ENCODE peak calls at places on chromosome 22, in eight cellular contexts. C is Caco-2; X is choroid plexus epithelial cell; P is CD8-positive, alpha-beta T cell; Q is GM12865; K is thoracic aorta; R is AG04450; V is cardiac fibroblast. Z is an unnamed sample.

GRCh38 chr22:47656806-47657205 is 894.4 kb downstream of the TBC1D22A start:
- DNase-seq in X (no peak), R (no peak), C (no peak), K (no peak), Q (no peak), P (no peak), V (no peak), Z (no peak)

GRCh38 chr22:29258407-29259252 is 9.2 kb downstream of the RHBDD3 start:
- DNase-seq in P (no peak), R (no peak), V (no peak), Q (no peak), X (no peak), K (no peak), C (no peak), Z (no peak)

GRCh38 chr22:25062378-25063095 is 110.0 kb downstream of the KIAA1671 start:
- DNase-seq in R (no peak), K (no peak), V (no peak), P (peak; percentile 96), X (no peak), Q (no peak), C (no peak), Z (no peak)

GRCh38 chr22:26642465-26643367 is 14.7 kb upstream of the MIAT start:
- DNase-seq in V (no peak), Q (peak; percentile 65), X (peak; percentile 26), K (no peak), R (no peak), P (peak; percentile 76), C (no peak), Z (no peak)

GRCh38 chr22:34080501-34080900 is 160.2 kb upstream of the LARGE1 start:
- DNase-seq in P (no peak), R (no peak), V (no peak), Q (no peak), X (no peak), C (no peak), K (no peak), Z (peak; percentile 1)

GRCh38 chr22:17401728-17402127 is 32.5 kb downstream of the CECR2 start:
- DNase-seq in R (no peak), P (no peak), Q (no peak), C (no peak), V (no peak), K (no peak), X (no peak), Z (no peak)

GRCh38 chr22:29987143-29987542 is 93.1 kb upstream of the HORMAD2 start:
- DNase-seq in R (no peak), K (no peak), V (no peak), X (no peak), Q (peak; percentile 41), C (no peak), P (no peak), Z (no peak)

GRCh38 chr22:22908495-22908861 is 20.9 kb downstream of the IGLL5 start:
- DNase-seq in C (no peak), V (no peak), Q (no peak), P (no peak), K (no peak), R (no peak), X (no peak), Z (no peak)

GRCh38 chr22:22687638-22688500 is 43.5 kb downstream of the GGTLC2 start:
- DNase-seq in X (peak; percentile 84), R (peak; percentile 38), K (no peak), P (no peak), Q (peak; percentile 48), C (peak; percentile 58), V (peak; percentile 76), Z (peak; percentile 57)

GRCh38 chr22:17576475-17576874 is 13.2 kb downstream of the SLC25A18 start:
- DNase-seq in Q (no peak), P (no peak), X (peak; percentile 84), V (peak; percentile 89), C (no peak), R (no peak), K (no peak), Z (peak; percentile 99)

GRCh38 chr22:28341001-28341400 is 338.6 kb downstream of the TTC28 start:
- DNase-seq in V (peak; percentile 42), R (no peak), C (no peak), P (no peak), X (peak; percentile 6), K (no peak), Q (no peak), Z (peak; percentile 64)

GRCh38 chr22:24357547-24357946 is 69.9 kb upstream of the ADORA2A start:
- DNase-seq in V (no peak), R (no peak), K (no peak), Q (no peak), X (no peak), P (no peak), C (no peak), Z (no peak)

GRCh38 chr22:29574762-29575450 is 6.0 kb downstream of the NIPSNAP1 start:
- DNase-seq in C (peak; percentile 59), P (no peak), X (no peak), V (no peak), K (no peak), Q (no peak), R (no peak), Z (no peak)

GRCh38 chr22:23384899-23385298 is 195.2 kb downstream of the IGLL1 start:
- DNase-seq in V (no peak), X (no peak), P (no peak), R (no peak), C (no peak), K (no peak), Q (no peak), Z (no peak)

GRCh38 chr22:35312198-35313059 is 12.7 kb downstream of the TOM1 start:
- DNase-seq in P (no peak), C (peak; percentile 81), X (peak; percentile 24), Q (peak; percentile 58), V (peak; percentile 18), R (no peak), K (no peak), Z (peak; percentile 83)

GRCh38 chr22:47199261-47199948 is 437.0 kb downstream of the TBC1D22A start:
- DNase-seq in R (no peak), Q (no peak), X (no peak), K (no peak), P (no peak), V (no peak), C (no peak), Z (no peak)

GRCh38 chr22:37905534-37906363 is at the start of gene MICALL1:
- DNase-seq in X (peak; percentile 73), C (peak; percentile 68), R (no peak), K (no peak), V (peak; percentile 78), P (peak; percentile 35), Q (peak; percentile 85), Z (peak; percentile 78)

GRCh38 chr22:40463017-40463631 is 92.7 kb downstream of the SGSM3 start:
- DNase-seq in K (no peak), P (peak; percentile 41), C (no peak), R (no peak), Q (peak; percentile 74), X (no peak), V (no peak), Z (no peak)

GRCh38 chr22:31133911-31134310 is 6.4 kb downstream of the PLA2G3 start:
- DNase-seq in K (no peak), P (no peak), R (no peak), C (no peak), V (no peak), Q (no peak), X (no peak), Z (no peak)

GRCh38 chr22:50105529-50106100 is 15.8 kb downstream of the MOV10L1 start:
- DNase-seq in C (no peak), V (peak; percentile 69), P (no peak), Q (peak; percentile 77), R (no peak), X (peak; percentile 79), K (no peak), Z (peak; percentile 52)
- H3K4me3 ChIP-seq in C (no peak overlapping the region), V (no peak overlapping the region), P (peak overlapping the region; percentile 7), Q (peak overlapping the region; percentile 44), R (no peak overlapping the region), X (no peak overlapping the region), K (peak overlapping the region; percentile 8), Z (no peak overlapping the region)

DNA sequence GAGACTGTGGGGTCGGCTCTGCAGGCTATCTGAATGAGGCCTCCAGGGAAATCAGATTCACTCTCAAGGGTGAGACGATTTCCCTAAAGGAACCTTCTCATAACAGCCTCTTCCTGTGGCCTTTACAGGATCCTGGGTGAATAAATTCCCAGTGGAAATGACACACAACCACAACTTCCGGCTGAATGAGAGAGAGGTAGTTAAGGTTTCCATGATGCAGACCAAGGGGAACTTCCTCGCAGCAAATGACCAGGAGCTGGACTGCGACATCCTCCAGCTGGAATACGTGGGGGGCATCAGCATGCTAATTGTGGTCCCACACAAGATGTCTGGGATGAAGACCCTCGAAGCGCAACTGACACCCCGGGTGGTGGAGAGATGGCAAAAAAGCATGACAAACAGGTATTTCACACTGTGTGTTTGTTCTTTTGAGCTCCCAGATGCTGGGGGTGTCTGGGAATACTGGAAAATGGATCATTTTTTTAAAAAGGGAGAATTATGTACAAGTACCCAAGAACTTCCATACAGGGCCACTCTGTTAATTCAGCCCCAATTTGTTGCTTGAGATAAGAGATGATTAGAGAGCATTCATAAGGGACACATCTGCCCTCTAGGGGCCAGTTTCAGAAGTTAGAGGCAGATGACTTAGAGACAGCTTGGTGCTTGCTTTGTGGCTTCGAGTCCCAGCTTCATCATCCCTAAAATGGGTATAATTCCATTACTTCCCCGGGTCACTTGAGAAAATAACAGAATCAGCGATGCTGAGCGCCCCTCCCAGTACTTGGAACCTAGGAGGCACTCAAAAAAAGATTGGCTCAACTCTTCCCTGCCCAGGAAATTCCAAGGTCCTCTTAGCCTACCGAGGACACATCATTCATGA is 10.2 kb downstream of the SERPIND1 start:
- DNase-seq in P (peak; percentile 44), X (peak; percentile 86), V (peak; percentile 75), K (no peak), R (peak; percentile 20), C (peak; percentile 49), Q (peak; percentile 81), Z (peak; percentile 58)
- TF ChIP-seq CTCF in P (peak; percentile 81), X (peak; percentile 79), V (peak; percentile 77), K (peak; percentile 52), R (peak; percentile 76), C (peak; percentile 68), Q (peak; percentile 85), Z (peak; percentile 82)

GRCh38 chr22:49049691-49050090 is 778.0 kb downstream of the BRD1 start:
- DNase-seq in X (no peak), Q (no peak), K (no peak), C (no peak), V (no peak), R (no peak), P (no peak), Z (no peak)

GRCh38 chr22:49052560-49052959 is 775.1 kb downstream of the BRD1 start:
- DNase-seq in R (no peak), Q (no peak), P (no peak), X (no peak), V (no peak), K (no peak), C (no peak), Z (no peak)

GRCh38 chr22:49051491-49052022 is 776.1 kb downstream of the BRD1 start:
- DNase-seq in K (no peak), V (no peak), P (no peak), C (no peak), R (no peak), Q (no peak), X (no peak), Z (no peak)

GRCh38 chr22:49053574-49053973 is 774.1 kb downstream of the BRD1 start:
- DNase-seq in Q (no peak), V (no peak), P (no peak), K (no peak), X (no peak), C (no peak), R (no peak), Z (no peak)

GRCh38 chr22:49052023-49052538 is 775.6 kb downstream of the BRD1 start:
- DNase-seq in K (no peak), Q (no peak), C (no peak), V (no peak), P (no peak), X (peak; percentile 4), R (no peak), Z (no peak)
- H3K4me3 ChIP-seq in K (peak overlapping the region; percentile 56), Q (no peak overlapping the region), C (no peak overlapping the region), V (no peak overlapping the region), P (peak overlapping the region; percentile 39), X (peak overlapping the region; percentile 39), R (peak overlapping the region; percentile 34), Z (peak overlapping the region; percentile 41)

GRCh38 chr22:45163417-45164216 is at the start of gene NUP50:
- DNase-seq in P (peak; percentile 95), X (peak; percentile 99), K (peak; percentile 77), Q (peak; percentile 99), R (peak; percentile 94), C (peak; percentile 95), V (peak; percentile 98), Z (peak; percentile 95)
- TF ChIP-seq CTCF in P (no peak), X (no peak), K (no peak), Q (no peak), R (no peak), C (no peak), V (no peak), Z (peak; percentile 13)